ENCODE peak calls at places on chromosomes 16 and 17, in nine cellular contexts. H, C, T, G, M, B, D, Q and L are unnamed samples.

GRCh38 chr17:45584092-45585036 is 93.8 kb upstream of the PLEKHM1 start:
- DNase-seq in G (peak; percentile 74), C (peak; percentile 49), Q (peak; percentile 92), B (no peak), T (peak; percentile 72), H (peak; percentile 95), M (peak; percentile 78), D (peak; percentile 84), L (peak; percentile 75)

GRCh38 chr16:11315499-11315898 is 29.8 kb upstream of the RMI2 start:
- DNase-seq in Q (no peak), D (no peak), B (no peak), T (no peak), C (no peak), H (peak; percentile 87), G (peak; percentile 100), M (no peak), L (no peak)

GRCh38 chr17:37676115-37676925 is 33.1 kb upstream of the DDX52 start:
- DNase-seq in Q (no peak), M (no peak), G (no peak), C (peak; percentile 71), B (no peak), T (no peak), H (no peak), D (no peak), L (no peak)

GRCh38 chr17:80191192-80191591 is 21.4 kb downstream of the CARD14 start:
- DNase-seq in Q (no peak), H (no peak), M (no peak), G (peak; percentile 75), T (no peak), C (no peak), D (no peak), B (no peak), L (no peak)

GRCh38 chr16:26802440-26802839 is 264.3 kb upstream of the C16orf82 start:
- DNase-seq in M (no peak), B (no peak), Q (no peak), G (no peak), C (no peak), D (no peak), H (no peak), T (no peak), L (no peak)

GRCh38 chr17:45873728-45874127 is 20.6 kb upstream of the MAPT start:
- DNase-seq in M (no peak), C (no peak), Q (no peak), H (no peak), B (no peak), G (no peak), D (no peak), T (no peak), L (no peak)

GRCh38 chr16:60064026-60064425 is 1329.9 kb upstream of the GOT2 start:
- DNase-seq in M (no peak), D (no peak), G (no peak), C (no peak), Q (no peak), T (no peak), B (no peak), H (no peak), L (no peak)

GRCh38 chr17:30380106-30380420 is 1.3 kb downstream of the CPD start:
- DNase-seq in B (no peak), M (no peak), H (no peak), C (no peak), G (no peak), T (no peak), Q (no peak), D (no peak), L (no peak)

GRCh38 chr17:16911141-16911937 is 60.6 kb downstream of the TNFRSF13B start:
- DNase-seq in M (no peak), D (no peak), H (peak; percentile 43), Q (no peak), G (no peak), C (peak; percentile 37), T (peak; percentile 17), B (no peak), L (peak; percentile 29)

GRCh38 chr17:30961213-30962188 is 9.3 kb upstream of the RNF135 start:
- DNase-seq in C (no peak), B (no peak), M (no peak), H (no peak), T (no peak), G (peak; percentile 17), D (no peak), Q (no peak), L (peak; percentile 14)

GRCh38 chr16:27475561-27475960 is 73.6 kb downstream of the IL21R start:
- DNase-seq in B (peak; percentile 57), Q (no peak), M (no peak), G (no peak), C (no peak), D (no peak), T (no peak), H (peak; percentile 55), L (no peak)

DNA sequence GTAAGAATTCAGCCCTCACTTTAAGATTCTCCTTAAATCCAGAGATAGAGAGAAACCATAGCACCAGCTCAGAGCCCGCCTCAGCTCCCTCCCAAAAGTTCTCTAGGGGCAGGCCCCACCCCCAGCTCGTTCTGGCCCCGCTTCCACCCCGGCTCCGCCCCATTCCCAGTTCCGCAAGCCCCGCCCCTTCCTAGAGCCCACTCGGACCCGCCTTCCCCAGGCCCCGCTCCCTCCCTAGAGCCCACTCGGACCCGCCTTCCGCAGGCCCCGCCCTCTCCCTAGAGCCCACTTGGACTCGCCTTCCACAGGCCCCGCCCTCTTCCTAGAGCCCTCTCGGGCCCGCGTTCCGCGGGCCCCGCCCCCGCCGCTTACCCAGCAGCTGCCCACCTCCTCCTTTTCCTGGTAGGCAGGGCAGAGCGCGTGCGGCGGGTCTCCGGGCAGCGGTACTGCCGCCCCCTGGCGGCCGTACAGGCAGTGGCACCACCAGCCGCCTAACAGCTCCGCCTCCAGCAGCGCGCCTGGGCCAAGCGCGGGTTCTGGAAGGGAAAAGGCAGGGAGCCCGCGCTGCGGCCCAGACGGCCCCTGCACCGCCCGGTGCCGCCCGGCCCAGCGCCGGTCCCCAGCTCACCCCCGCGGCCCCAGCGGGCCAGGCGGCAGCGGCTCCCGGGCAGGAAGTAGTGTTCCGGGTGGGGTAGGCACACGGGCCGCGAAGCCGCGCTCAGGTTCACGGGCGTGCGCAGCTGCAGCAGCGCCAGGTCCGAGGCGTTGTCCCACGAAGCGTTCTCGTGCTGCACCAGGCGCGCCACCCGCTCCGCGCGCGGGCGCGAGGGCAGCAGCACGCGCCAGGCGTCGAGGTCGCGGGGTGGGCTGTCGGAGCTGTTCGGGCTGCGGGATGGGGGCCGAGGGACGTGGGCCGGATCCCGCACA is 6.8 kb upstream of the PRSS8 start:
- DNase-seq in T (peak; percentile 95), C (peak; percentile 100), H (peak; percentile 100), Q (peak; percentile 100), G (peak; percentile 100), M (peak; percentile 100), D (peak; percentile 97), B (peak; percentile 94), L (peak; percentile 99)
- H3K4me3 ChIP-seq in T (peak overlapping the region; percentile 75), C (peak overlapping the region; percentile 17), H (peak overlapping the region; percentile 72), Q (peak overlapping the region; percentile 72), G (peak overlapping the region; percentile 61), M (no peak overlapping the region), D (peak overlapping the region; percentile 50), B (peak overlapping the region; percentile 50), L (peak overlapping the region; percentile 18)

DNA sequence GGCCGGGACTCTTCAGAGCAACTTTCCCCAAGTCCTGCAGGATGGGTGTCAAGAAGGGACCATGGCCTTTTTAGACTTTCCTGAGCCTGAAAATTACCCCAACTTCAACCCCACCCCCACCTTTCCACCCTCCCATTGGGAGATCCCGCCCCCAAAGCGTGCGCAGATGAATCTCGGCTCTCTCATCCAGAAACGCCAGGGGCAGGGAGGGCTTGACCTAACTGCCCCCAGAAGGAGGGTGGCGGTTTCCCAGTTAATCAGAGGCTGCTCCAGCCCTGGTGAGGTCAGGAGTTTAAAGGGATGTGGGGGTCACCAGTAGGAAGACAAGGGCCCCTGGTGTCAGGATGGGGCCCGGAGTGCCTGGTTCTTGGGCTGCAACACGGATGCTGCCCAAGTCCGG is 480 bp downstream of the KIF19 start:
- DNase-seq in B (no peak), T (no peak), H (no peak), Q (no peak), G (peak; percentile 33), D (no peak), M (no peak), C (no peak), L (no peak)
- H3K4me3 ChIP-seq in B (no peak overlapping the region), T (peak overlapping the region; percentile 38), H (peak overlapping the region; percentile 37), Q (peak overlapping the region; percentile 56), G (peak overlapping the region; percentile 68), D (no peak overlapping the region), M (no peak overlapping the region), C (peak overlapping the region; percentile 14), L (peak overlapping the region; percentile 13)

DNA sequence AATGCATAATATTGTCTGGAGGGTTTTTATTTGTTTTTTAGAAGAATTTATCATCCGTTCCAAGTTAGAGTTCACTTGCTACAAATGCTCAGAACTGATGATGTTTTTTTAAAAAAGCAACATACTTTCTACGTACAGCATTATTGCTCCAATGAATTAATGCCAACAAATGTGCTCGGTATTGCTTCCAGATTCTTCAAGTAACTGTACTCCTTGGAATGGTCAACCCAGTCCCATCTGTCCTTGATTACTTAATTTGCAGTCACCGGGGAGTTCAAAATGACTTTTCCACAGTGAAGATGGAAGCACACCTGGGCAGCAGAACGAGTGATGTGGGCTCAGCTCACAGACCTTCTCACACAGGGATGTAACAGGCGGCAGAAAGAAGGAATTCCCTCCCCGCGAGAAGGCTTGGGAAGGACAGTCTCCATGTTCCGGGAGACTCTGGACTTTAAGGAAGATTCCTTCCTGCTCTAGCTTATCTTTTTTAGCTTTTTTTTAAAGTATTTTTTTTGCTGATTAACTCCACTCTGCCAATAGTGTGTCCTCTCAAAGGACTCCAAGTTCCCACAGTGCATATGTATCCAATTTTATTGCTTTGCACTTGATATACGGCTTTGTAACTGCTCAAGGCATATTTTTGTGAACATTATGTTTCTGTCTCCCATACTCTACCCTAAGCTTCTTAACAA is 68.9 kb downstream of the NXN start:
- DNase-seq in Q (no peak), H (no peak), G (no peak), M (no peak), C (no peak), D (no peak), T (no peak), B (no peak), L (no peak)
- H3K4me3 ChIP-seq in Q (no peak overlapping the region), H (no peak overlapping the region), G (no peak overlapping the region), M (no peak overlapping the region), C (peak overlapping the region; percentile 9), D (no peak overlapping the region), T (no peak overlapping the region), B (peak overlapping the region; percentile 19), L (no peak overlapping the region)

DNA sequence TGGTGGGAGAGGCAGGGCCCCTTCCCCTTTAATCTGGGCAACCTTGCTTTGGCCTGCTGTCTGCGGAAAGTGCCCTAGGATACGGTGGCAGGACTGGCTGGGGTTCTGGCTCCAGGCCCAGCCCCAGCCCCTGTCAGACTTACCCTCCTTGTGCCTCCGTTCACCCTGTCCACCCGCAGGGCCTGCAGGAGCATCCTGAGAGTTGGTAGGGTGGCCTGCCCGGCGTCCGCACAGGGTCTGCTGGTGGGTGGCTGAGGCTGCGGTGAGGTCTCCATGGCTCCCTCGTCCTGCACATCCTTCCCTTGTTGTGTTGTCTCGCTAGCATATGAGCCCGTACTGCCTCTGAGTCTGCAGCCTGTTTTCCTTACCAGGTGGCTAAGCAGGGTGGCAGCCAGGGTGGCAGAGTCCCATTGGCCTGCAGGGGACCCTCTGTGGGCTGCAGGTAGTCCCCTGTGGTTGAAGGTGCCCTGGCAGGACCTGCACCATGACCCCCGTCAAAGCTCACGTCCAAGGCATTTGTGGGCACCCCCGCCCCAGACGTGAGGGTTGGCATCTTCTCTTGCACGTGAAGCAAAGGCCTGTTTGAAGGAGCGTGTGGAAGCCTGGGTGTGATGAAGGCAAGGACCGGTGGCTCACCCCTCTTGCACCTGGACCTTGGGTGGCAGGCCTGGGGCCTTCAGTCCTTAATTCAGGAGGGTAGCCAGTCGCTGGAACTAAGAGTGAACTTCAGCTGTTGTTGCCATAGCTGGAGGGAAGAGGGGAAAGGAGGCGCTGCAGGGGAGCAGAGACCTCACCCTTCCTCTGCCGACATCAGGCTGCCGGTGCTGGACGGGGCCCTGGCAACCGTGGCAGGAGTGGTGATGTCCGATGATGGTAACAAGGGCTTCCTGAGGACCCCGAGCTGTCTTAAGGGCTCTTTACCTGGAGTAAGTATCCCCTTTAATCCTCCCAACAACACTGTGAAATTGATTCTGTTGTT is 293.7 kb downstream of the SEC14L1 start:
- DNase-seq in G (no peak), T (no peak), D (no peak), M (no peak), B (no peak), Q (no peak), H (no peak), C (no peak), L (no peak)
- H3K4me3 ChIP-seq in G (no peak overlapping the region), T (peak overlapping the region; percentile 60), D (no peak overlapping the region), M (no peak overlapping the region), B (no peak overlapping the region), Q (no peak overlapping the region), H (no peak overlapping the region), C (no peak overlapping the region), L (no peak overlapping the region)